ENCODE peak calls at places on chromosomes 2 and 18, in six cellular contexts. T is transverse colon, R is glutamatergic neuron, O is cardiac fibroblast, Q is A549, B is fibroblast of lung. C is an unnamed sample.

GRCh38 chr2:146532748-146533147 is 1312.1 kb upstream of the ACVR2A start:
- DNase-seq in T (no peak), R (no peak), O (no peak), Q (no peak), B (no peak), C (no peak)

GRCh38 chr18:34913837-34914755 is 127.1 kb upstream of the MAPRE2 start:
- DNase-seq in T (no peak), R (no peak), O (peak), Q (peak), B (peak), C (peak)

GRCh38 chr2:176063958-176064357 is 19.8 kb downstream of the EVX2 start:
- DNase-seq in T (no peak), R (no peak), O (no peak), Q (no peak), B (no peak), C (no peak)

GRCh38 chr18:23835076-23835475 is 145.8 kb downstream of the LAMA3 start:
- DNase-seq in T (no peak), R (no peak), O (peak), Q (no peak), B (no peak), C (no peak)

GRCh38 chr2:234363011-234363487 is 133.8 kb downstream of the ARL4C start:
- DNase-seq in T (no peak), R (no peak), O (no peak), Q (peak), B (no peak), C (peak)

GRCh38 chr18:46169464-46169941 is 65.3 kb downstream of the HAUS1 start:
- DNase-seq in T (no peak), R (no peak), O (peak), Q (peak), B (peak), C (peak)

GRCh38 chr18:31419457-31419932 is 28.0 kb upstream of the DSG3 start:
- DNase-seq in T (no peak), R (no peak), O (no peak), Q (no peak), B (no peak), C (peak)

GRCh38 chr2:138201326-138201725 is 237.1 kb downstream of the HNMT start:
- DNase-seq in T (no peak), R (no peak), O (peak), Q (no peak), B (peak), C (no peak)

GRCh38 chr2:237491515-237492118 is 4.6 kb downstream of the MLPH start:
- DNase-seq in T (no peak), R (no peak), O (no peak), Q (no peak), B (no peak), C (no peak)

GRCh38 chr2:217897091-217897715 is 105.6 kb downstream of the TNS1 start:
- DNase-seq in T (no peak), R (no peak), O (no peak), Q (no peak), B (no peak), C (no peak)

GRCh38 chr2:178700922-178701342 is 106.3 kb downstream of the TTN start:
- DNase-seq in T (no peak), R (no peak), O (peak), Q (peak), B (peak), C (peak)
- TF ChIP-seq CTCF in T (peak), R (peak), O (peak), Q (peak), B (peak), C (peak)

GRCh38 chr2:10647886-10648605 is 41.7 kb downstream of the NOL10 start:
- DNase-seq in T (no peak), R (no peak), O (peak), Q (no peak), B (no peak), C (no peak)
- TF ChIP-seq CTCF in T (no peak), R (no peak), O (no peak), Q (no peak), B (no peak), C (no peak)

GRCh38 chr2:190534310-190535118 is at the start of gene NEMP2:
- DNase-seq in T (peak), R (peak), O (peak), Q (peak), B (peak), C (peak)
- TF ChIP-seq CTCF in T (peak), R (no peak), O (no peak), Q (no peak), B (no peak), C (no peak)

DNA sequence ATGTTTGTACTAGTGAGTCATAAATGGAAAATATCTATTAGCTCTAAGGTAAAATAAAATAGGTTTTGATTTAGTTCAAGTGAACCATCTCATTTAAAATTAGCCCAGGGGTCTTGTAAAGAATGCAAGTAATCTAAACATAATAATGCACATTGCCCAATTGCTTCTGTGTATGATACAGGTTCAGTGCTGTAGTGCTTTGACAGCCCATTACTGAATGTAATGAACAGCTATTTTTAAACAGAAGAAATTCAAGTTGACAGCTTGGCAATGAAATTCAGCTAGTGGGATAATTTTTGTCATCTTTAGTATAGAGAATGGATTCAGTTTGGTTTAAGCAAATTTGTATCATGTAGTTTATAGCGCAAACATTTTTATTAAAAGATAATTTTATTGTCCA is 91.5 kb downstream of the CAMKMT start:
- DNase-seq in T (no peak), R (no peak), O (no peak), Q (no peak), B (no peak), C (no peak)
- TF ChIP-seq CTCF in T (no peak), R (no peak), O (no peak), Q (no peak), B (no peak), C (no peak)